ENCODE peak calls at places on chromosomes 2 and 18, in seven cellular contexts. One of them, this sample, is unnamed.

GRCh38 chr2:239534581-239535412 is 134.0 kb upstream of the HDAC4 start:
- DNase-seq in A549: no peak
- DNase-seq in IMR-90: no peak
- DNase-seq in HepG2: no peak
- DNase-seq in stomach: no peak
- DNase-seq in tibial nerve: no peak
- DNase-seq in body of pancreas: no peak
- DNase-seq in this sample: peak; percentile 28

GRCh38 chr2:203815541-203815898 is 52.1 kb upstream of the CTLA4 start:
- DNase-seq in A549: no peak
- DNase-seq in IMR-90: no peak
- DNase-seq in HepG2: no peak
- DNase-seq in body of pancreas: no peak
- DNase-seq in tibial nerve: no peak
- DNase-seq in stomach: no peak
- DNase-seq in this sample: no peak

GRCh38 chr2:137192366-137193315 is 427.3 kb downstream of the THSD7B start:
- DNase-seq in stomach: no peak
- DNase-seq in A549: no peak
- DNase-seq in HepG2: peak; percentile 15
- DNase-seq in body of pancreas: no peak
- DNase-seq in tibial nerve: no peak
- DNase-seq in IMR-90: no peak
- DNase-seq in this sample: no peak

GRCh38 chr2:162125138-162125537 is 26.9 kb downstream of the GCG start:
- DNase-seq in tibial nerve: no peak
- DNase-seq in A549: no peak
- DNase-seq in HepG2: no peak
- DNase-seq in IMR-90: peak; percentile 19
- DNase-seq in stomach: no peak
- DNase-seq in body of pancreas: no peak
- DNase-seq in this sample: no peak

GRCh38 chr2:42771546-42772153 is 7.7 kb upstream of the OXER1 start:
- DNase-seq in HepG2: no peak
- DNase-seq in tibial nerve: no peak
- DNase-seq in body of pancreas: no peak
- DNase-seq in IMR-90: no peak
- DNase-seq in stomach: peak; percentile 20
- DNase-seq in A549: no peak
- DNase-seq in this sample: no peak

GRCh38 chr18:64966667-64967066 is 784.1 kb upstream of the CDH7 start:
- DNase-seq in HepG2: no peak
- DNase-seq in body of pancreas: no peak
- DNase-seq in tibial nerve: no peak
- DNase-seq in stomach: no peak
- DNase-seq in IMR-90: no peak
- DNase-seq in A549: no peak
- DNase-seq in this sample: peak; percentile 24

GRCh38 chr18:13464432-13465125 is 246.0 kb downstream of the LDLRAD4 start:
- DNase-seq in IMR-90: no peak
- DNase-seq in HepG2: no peak
- DNase-seq in body of pancreas: peak; percentile 26
- DNase-seq in A549: no peak
- DNase-seq in stomach: peak; percentile 39
- DNase-seq in tibial nerve: peak; percentile 28
- DNase-seq in this sample: peak; percentile 77

GRCh38 chr2:236352761-236353593 is 88.8 kb upstream of the ASB18 start:
- DNase-seq in HepG2: no peak
- DNase-seq in body of pancreas: no peak
- DNase-seq in A549: peak; percentile 13
- DNase-seq in tibial nerve: peak; percentile 58
- DNase-seq in stomach: peak; percentile 40
- DNase-seq in IMR-90: peak; percentile 29
- DNase-seq in this sample: no peak

GRCh38 chr2:167784071-167784400 is 463.4 kb downstream of the STK39 start:
- DNase-seq in tibial nerve: no peak
- DNase-seq in HepG2: no peak
- DNase-seq in IMR-90: no peak
- DNase-seq in stomach: no peak
- DNase-seq in body of pancreas: no peak
- DNase-seq in A549: no peak
- DNase-seq in this sample: no peak

GRCh38 chr2:72439892-72440291 is 292.2 kb upstream of the CYP26B1 start:
- DNase-seq in stomach: no peak
- DNase-seq in A549: no peak
- DNase-seq in HepG2: no peak
- DNase-seq in body of pancreas: no peak
- DNase-seq in IMR-90: no peak
- DNase-seq in tibial nerve: no peak
- DNase-seq in this sample: no peak

GRCh38 chr18:25141796-25142365 is 210.1 kb downstream of the ZNF521 start:
- DNase-seq in body of pancreas: no peak
- DNase-seq in tibial nerve: no peak
- DNase-seq in A549: no peak
- DNase-seq in HepG2: no peak
- DNase-seq in IMR-90: no peak
- DNase-seq in stomach: no peak
- DNase-seq in this sample: no peak

GRCh38 chr2:191612496-191612895 is 65.4 kb upstream of the NABP1 start:
- DNase-seq in tibial nerve: no peak
- DNase-seq in A549: peak; percentile 9
- DNase-seq in body of pancreas: no peak
- DNase-seq in HepG2: no peak
- DNase-seq in stomach: no peak
- DNase-seq in IMR-90: peak; percentile 97
- DNase-seq in this sample: no peak

GRCh38 chr2:223008936-223009335 is 43.1 kb upstream of the KCNE4 start:
- DNase-seq in A549: no peak
- DNase-seq in HepG2: no peak
- DNase-seq in body of pancreas: no peak
- DNase-seq in tibial nerve: no peak
- DNase-seq in stomach: no peak
- DNase-seq in IMR-90: no peak
- DNase-seq in this sample: no peak

GRCh38 chr2:239910851-239911629 is 114.1 kb downstream of the NDUFA10 start:
- DNase-seq in body of pancreas: no peak
- DNase-seq in IMR-90: no peak
- DNase-seq in A549: no peak
- DNase-seq in stomach: no peak
- DNase-seq in HepG2: no peak
- DNase-seq in tibial nerve: peak; percentile 40
- DNase-seq in this sample: peak; percentile 65

GRCh38 chr2:234146087-234146826 is 95.8 kb downstream of the SPP2 start:
- DNase-seq in tibial nerve: no peak
- DNase-seq in A549: no peak
- DNase-seq in stomach: no peak
- DNase-seq in HepG2: no peak
- DNase-seq in IMR-90: peak; percentile 86
- DNase-seq in body of pancreas: no peak
- DNase-seq in this sample: no peak

GRCh38 chr2:120736202-120736954 is 710 bp downstream of the GLI2 start:
- DNase-seq in body of pancreas: no peak
- DNase-seq in stomach: peak; percentile 25
- DNase-seq in tibial nerve: no peak
- DNase-seq in A549: peak; percentile 40
- DNase-seq in IMR-90: no peak
- DNase-seq in HepG2: no peak
- DNase-seq in this sample: peak; percentile 44

GRCh38 chr2:170276926-170277571 is 99.1 kb downstream of the MYO3B start:
- DNase-seq in IMR-90: no peak
- DNase-seq in stomach: no peak
- DNase-seq in HepG2: no peak
- DNase-seq in tibial nerve: no peak
- DNase-seq in body of pancreas: no peak
- DNase-seq in A549: no peak
- DNase-seq in this sample: no peak

GRCh38 chr2:181574321-181574720 is 82.6 kb downstream of the CERKL start:
- DNase-seq in HepG2: no peak
- DNase-seq in A549: no peak
- DNase-seq in tibial nerve: no peak
- DNase-seq in body of pancreas: no peak
- DNase-seq in IMR-90: no peak
- DNase-seq in stomach: no peak
- DNase-seq in this sample: no peak

GRCh38 chr2:101205521-101205998 is 47.1 kb upstream of the CNOT11 start:
- DNase-seq in HepG2: peak; percentile 83
- DNase-seq in A549: peak; percentile 59
- DNase-seq in IMR-90: peak; percentile 80
- DNase-seq in body of pancreas: peak; percentile 75
- DNase-seq in tibial nerve: peak; percentile 49
- DNase-seq in stomach: peak; percentile 61
- DNase-seq in this sample: peak; percentile 44

GRCh38 chr2:176814740-176815367 is 397.7 kb upstream of the HNRNPA3 start:
- DNase-seq in tibial nerve: no peak
- DNase-seq in A549: peak; percentile 10
- DNase-seq in stomach: no peak
- DNase-seq in IMR-90: peak; percentile 26
- DNase-seq in HepG2: peak; percentile 10
- DNase-seq in body of pancreas: no peak
- DNase-seq in this sample: no peak

GRCh38 chr18:35512761-35513160 is 15.0 kb upstream of the INO80C start:
- DNase-seq in HepG2: no peak
- DNase-seq in stomach: no peak
- DNase-seq in A549: no peak
- DNase-seq in tibial nerve: no peak
- DNase-seq in IMR-90: no peak
- DNase-seq in body of pancreas: no peak
- DNase-seq in this sample: no peak

GRCh38 chr2:188201639-188202038 is 90.0 kb upstream of the GULP1 start:
- DNase-seq in body of pancreas: no peak
- DNase-seq in tibial nerve: no peak
- DNase-seq in A549: no peak
- DNase-seq in IMR-90: no peak
- DNase-seq in stomach: no peak
- DNase-seq in HepG2: no peak
- DNase-seq in this sample: no peak

GRCh38 chr2:37934591-37935513 is 9.8 kb downstream of the RMDN2 start:
- DNase-seq in body of pancreas: no peak
- DNase-seq in stomach: no peak
- DNase-seq in A549: no peak
- DNase-seq in IMR-90: no peak
- DNase-seq in HepG2: no peak
- DNase-seq in tibial nerve: no peak
- DNase-seq in this sample: no peak

GRCh38 chr2:174485763-174486613 is 841 bp downstream of the GPR155 start:
- DNase-seq in stomach: peak; percentile 44
- DNase-seq in HepG2: no peak
- DNase-seq in A549: no peak
- DNase-seq in body of pancreas: peak; percentile 53
- DNase-seq in IMR-90: peak; percentile 76
- DNase-seq in tibial nerve: peak; percentile 13
- DNase-seq in this sample: peak; percentile 63

GRCh38 chr2:16093639-16094447 is 153.5 kb downstream of the MYCN start:
- DNase-seq in tibial nerve: no peak
- DNase-seq in IMR-90: no peak
- DNase-seq in A549: no peak
- DNase-seq in HepG2: peak; percentile 60
- DNase-seq in stomach: peak; percentile 58
- DNase-seq in body of pancreas: no peak
- DNase-seq in this sample: no peak
- TF ChIP-seq POLR2A in tibial nerve: no peak
- TF ChIP-seq POLR2A in IMR-90: no peak
- TF ChIP-seq POLR2A in A549: no peak
- TF ChIP-seq POLR2A in HepG2: no peak
- TF ChIP-seq POLR2A in stomach: no peak
- TF ChIP-seq POLR2A in body of pancreas: no peak
- TF ChIP-seq POLR2A in this sample: no peak

DNA sequence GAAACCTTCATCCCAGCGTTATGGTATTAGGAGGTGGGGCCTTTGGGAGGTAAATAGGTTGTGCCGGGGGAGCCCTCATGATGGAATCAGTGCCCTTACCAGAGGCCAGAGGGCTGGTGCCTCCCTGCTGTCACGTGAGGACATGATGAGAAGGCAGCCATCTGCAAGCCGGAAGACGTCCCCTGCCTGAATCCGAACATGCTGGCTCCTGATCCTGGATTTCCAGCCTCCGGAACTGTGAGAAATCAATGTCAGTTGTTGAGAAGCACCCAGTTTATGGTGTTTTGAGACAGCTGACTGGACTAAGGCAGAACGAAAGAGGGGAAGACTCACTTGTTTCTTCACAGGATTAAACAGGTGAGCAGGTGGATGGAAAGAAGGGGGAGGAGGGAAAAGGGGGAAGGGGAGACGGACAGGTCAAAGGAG is 13.0 kb upstream of the KLF11 start:
- DNase-seq in A549: no peak
- DNase-seq in body of pancreas: peak; percentile 54
- DNase-seq in tibial nerve: no peak
- DNase-seq in stomach: no peak
- DNase-seq in IMR-90: no peak
- DNase-seq in HepG2: peak; percentile 61
- DNase-seq in this sample: no peak
- TF ChIP-seq POLR2A in A549: no peak
- TF ChIP-seq POLR2A in body of pancreas: no peak
- TF ChIP-seq POLR2A in tibial nerve: no peak
- TF ChIP-seq POLR2A in stomach: no peak
- TF ChIP-seq POLR2A in IMR-90: no peak
- TF ChIP-seq POLR2A in HepG2: no peak
- TF ChIP-seq POLR2A in this sample: no peak

GRCh38 chr2:69386789-69387734 is at the start of gene GFPT1:
- DNase-seq in body of pancreas: peak; percentile 97
- DNase-seq in IMR-90: peak; percentile 93
- DNase-seq in A549: peak; percentile 78
- DNase-seq in tibial nerve: peak; percentile 88
- DNase-seq in stomach: peak; percentile 98
- DNase-seq in HepG2: peak; percentile 90
- DNase-seq in this sample: peak; percentile 97
- TF ChIP-seq POLR2A in body of pancreas: peak; percentile 79
- TF ChIP-seq POLR2A in IMR-90: peak; percentile 90
- TF ChIP-seq POLR2A in A549: peak; percentile 81
- TF ChIP-seq POLR2A in tibial nerve: peak; percentile 90
- TF ChIP-seq POLR2A in stomach: no peak
- TF ChIP-seq POLR2A in HepG2: peak; percentile 84
- TF ChIP-seq POLR2A in this sample: peak; percentile 90

DNA sequence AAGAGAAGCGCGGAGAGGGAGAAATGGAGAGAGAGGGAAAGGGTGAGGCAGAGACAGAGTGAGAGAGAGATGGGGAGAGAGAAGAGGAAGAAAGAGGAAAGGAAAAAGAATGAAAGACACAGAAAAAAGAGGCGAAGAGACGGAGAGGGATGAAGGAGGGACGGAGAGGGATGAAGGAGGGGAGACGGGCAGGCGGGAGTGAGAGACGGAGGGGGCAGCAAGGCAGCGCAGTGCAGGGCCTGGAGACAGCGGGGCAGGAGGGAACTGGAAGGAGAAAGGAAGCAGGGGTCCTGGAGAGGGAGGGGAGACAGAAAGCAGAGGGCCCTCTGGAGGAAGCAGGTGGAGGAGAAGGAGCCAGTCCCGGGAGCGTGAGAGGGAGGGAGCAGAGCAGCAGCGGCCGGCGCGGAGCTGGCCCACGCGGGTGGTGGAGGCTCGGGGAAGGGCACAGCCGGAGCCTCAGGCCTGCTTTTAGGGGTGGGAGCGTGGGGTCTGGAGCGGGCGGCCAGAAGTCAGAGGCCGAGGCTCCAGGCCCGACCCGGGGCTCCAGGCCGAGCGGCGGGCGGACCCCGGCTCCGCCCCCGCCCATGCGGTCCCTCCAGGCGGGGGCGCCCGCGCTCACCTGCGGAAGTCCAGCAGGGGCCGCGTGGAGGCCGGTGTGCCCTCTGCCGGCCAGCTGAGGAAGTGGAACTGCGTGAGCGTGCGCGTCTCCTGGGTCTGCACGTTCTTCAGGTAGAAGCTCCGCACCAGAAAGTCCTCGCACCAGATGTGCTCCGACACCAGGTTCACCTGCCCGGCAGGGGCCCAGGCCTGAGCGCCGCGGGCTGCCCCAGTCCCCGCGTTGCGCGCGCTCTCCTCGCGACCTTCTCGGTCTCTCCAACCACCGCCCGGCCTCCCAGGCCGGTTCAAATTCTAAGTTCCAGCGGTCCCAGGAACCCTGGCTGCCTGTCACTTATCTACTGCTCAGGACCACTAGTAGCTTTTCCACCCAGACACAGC is 14.5 kb downstream of the PTPRN start:
- DNase-seq in body of pancreas: peak; percentile 89
- DNase-seq in stomach: peak; percentile 92
- DNase-seq in A549: peak; percentile 87
- DNase-seq in HepG2: peak; percentile 80
- DNase-seq in IMR-90: peak; percentile 70
- DNase-seq in tibial nerve: peak; percentile 80
- DNase-seq in this sample: peak; percentile 93
- TF ChIP-seq POLR2A in body of pancreas: peak; percentile 64
- TF ChIP-seq POLR2A in stomach: no peak
- TF ChIP-seq POLR2A in A549: peak; percentile 56
- TF ChIP-seq POLR2A in HepG2: peak; percentile 48
- TF ChIP-seq POLR2A in IMR-90: no peak
- TF ChIP-seq POLR2A in tibial nerve: peak; percentile 82
- TF ChIP-seq POLR2A in this sample: peak; percentile 66

This sample was measured in heart left ventricle.